ENCODE peak calls at places on chromosomes 12 and 14, in eight cellular contexts. W, J, L, B, E, T, M and O are unnamed samples.

GRCh38 chr12:55188974-55189556 is 31.8 kb upstream of the OR10A7 start:
- DNase-seq in W (peak; percentile 65), J (no peak), L (peak; percentile 49), B (no peak), E (peak; percentile 80), T (peak; percentile 87), M (peak; percentile 69), O (no peak)

GRCh38 chr14:26636571-26636970 is 38.7 kb upstream of the NOVA1 start:
- DNase-seq in W (no peak), J (no peak), L (no peak), B (no peak), E (peak; percentile 34), T (peak; percentile 36), M (no peak), O (no peak)

GRCh38 chr14:32366995-32367394 is 37.9 kb downstream of the AKAP6 start:
- DNase-seq in W (no peak), J (no peak), L (peak; percentile 6), B (no peak), E (peak; percentile 91), T (peak; percentile 55), M (no peak), O (no peak)

GRCh38 chr12:1469063-1469462 is 125.3 kb downstream of the FBXL14 start:
- DNase-seq in W (no peak), J (no peak), L (no peak), B (no peak), E (no peak), T (no peak), M (no peak), O (no peak)

GRCh38 chr14:68604361-68604730 is 188.5 kb downstream of the ZFP36L1 start:
- DNase-seq in W (no peak), J (no peak), L (no peak), B (no peak), E (no peak), T (no peak), M (no peak), O (no peak)

GRCh38 chr14:36720657-36721056 is 59.0 kb downstream of the PAX9 start:
- DNase-seq in W (no peak), J (no peak), L (no peak), B (no peak), E (no peak), T (no peak), M (no peak), O (no peak)

GRCh38 chr12:29066061-29066588 is 83.0 kb upstream of the FAR2 start:
- DNase-seq in W (peak; percentile 11), J (no peak), L (no peak), B (no peak), E (peak; percentile 84), T (peak; percentile 82), M (no peak), O (no peak)

GRCh38 chr12:109678732-109679131 is 34.9 kb upstream of the FAM222A start:
- DNase-seq in W (no peak), J (no peak), L (no peak), B (no peak), E (no peak), T (no peak), M (no peak), O (no peak)

GRCh38 chr12:113030875-113031525 is 25.5 kb upstream of the DTX1 start:
- DNase-seq in W (peak; percentile 43), J (no peak), L (peak; percentile 13), B (no peak), E (peak; percentile 66), T (peak; percentile 79), M (peak; percentile 23), O (no peak)

GRCh38 chr14:104797112-104798044 is 1.8 kb upstream of the AKT1 start:
- DNase-seq in W (no peak), J (no peak), L (peak; percentile 50), B (no peak), E (no peak), T (no peak), M (no peak), O (no peak)

GRCh38 chr14:51776102-51776894 is 84.1 kb upstream of the GNG2 start:
- DNase-seq in W (peak; percentile 47), J (peak; percentile 64), L (peak; percentile 58), B (no peak), E (peak; percentile 83), T (peak; percentile 86), M (peak; percentile 50), O (no peak)

GRCh38 chr14:64715628-64716412 is 11.6 kb downstream of the PLEKHG3 start:
- DNase-seq in W (peak; percentile 73), J (no peak), L (no peak), B (no peak), E (no peak), T (no peak), M (no peak), O (no peak)

GRCh38 chr12:110718222-110718908 is 24.3 kb downstream of the PPP1CC start:
- DNase-seq in W (no peak), J (no peak), L (no peak), B (no peak), E (no peak), T (no peak), M (no peak), O (no peak)

GRCh38 chr14:79496701-79497100 is 714.6 kb downstream of the DIO2 start:
- DNase-seq in W (no peak), J (no peak), L (no peak), B (no peak), E (no peak), T (no peak), M (no peak), O (no peak)

GRCh38 chr12:4069046-4070010 is 196.1 kb upstream of the PARP11 start:
- DNase-seq in W (no peak), J (no peak), L (no peak), B (no peak), E (peak; percentile 2), T (peak; percentile 16), M (no peak), O (no peak)

GRCh38 chr12:51779876-51780275 is 68.6 kb downstream of the FIGNL2 start:
- DNase-seq in W (no peak), J (no peak), L (no peak), B (no peak), E (no peak), T (no peak), M (no peak), O (no peak)

GRCh38 chr12:19971396-19971802 is 396.9 kb upstream of the PDE3A start:
- DNase-seq in W (peak; percentile 89), J (no peak), L (no peak), B (no peak), E (peak; percentile 64), T (no peak), M (no peak), O (no peak)

GRCh38 chr12:50246873-50247612 is 36.3 kb downstream of the LIMA1 start:
- DNase-seq in W (peak; percentile 78), J (peak; percentile 82), L (peak; percentile 86), B (no peak), E (peak; percentile 100), T (peak; percentile 93), M (no peak), O (no peak)

GRCh38 chr14:103702497-103703432 is 12.5 kb downstream of the XRCC3 start:
- DNase-seq in W (no peak), J (no peak), L (no peak), B (no peak), E (no peak), T (no peak), M (no peak), O (no peak)

GRCh38 chr12:6145584-6145983 is 21.1 kb upstream of the VWF start:
- DNase-seq in W (no peak), J (no peak), L (no peak), B (no peak), E (no peak), T (no peak), M (no peak), O (no peak)

GRCh38 chr12:25249951-25250738 is 584 bp downstream of the KRAS start:
- DNase-seq in W (peak; percentile 56), J (no peak), L (peak; percentile 55), B (peak; percentile 79), E (peak; percentile 10), T (peak; percentile 20), M (peak; percentile 27), O (no peak)

GRCh38 chr14:81384900-81385299 is 15.2 kb downstream of the STON2 start:
- DNase-seq in W (no peak), J (no peak), L (no peak), B (no peak), E (peak; percentile 51), T (peak; percentile 56), M (no peak), O (no peak)

GRCh38 chr12:51622564-51622963 is 31.5 kb downstream of the SCN8A start:
- DNase-seq in W (no peak), J (no peak), L (no peak), B (no peak), E (peak; percentile 57), T (peak; percentile 49), M (no peak), O (no peak)

GRCh38 chr14:68977741-68978549 is 1.2 kb downstream of the ACTN1 start:
- DNase-seq in W (peak; percentile 70), J (no peak), L (peak; percentile 75), B (peak; percentile 81), E (peak; percentile 88), T (peak; percentile 94), M (peak; percentile 44), O (peak; percentile 90)

GRCh38 chr12:132503611-132504204 is 13.8 kb downstream of the FBRSL1 start:
- DNase-seq in W (peak; percentile 77), J (no peak), L (no peak), B (no peak), E (peak; percentile 73), T (no peak), M (no peak), O (no peak)

GRCh38 chr14:47332939-47333338 is 342.5 kb downstream of the MDGA2 start:
- DNase-seq in W (no peak), J (no peak), L (no peak), B (no peak), E (no peak), T (no peak), M (no peak), O (no peak)
- TF ChIP-seq CTCF in W (no peak), J (no peak), L (no peak), B (no peak), E (no peak), T (no peak), M (peak; percentile 56), O (peak; percentile 40)

DNA sequence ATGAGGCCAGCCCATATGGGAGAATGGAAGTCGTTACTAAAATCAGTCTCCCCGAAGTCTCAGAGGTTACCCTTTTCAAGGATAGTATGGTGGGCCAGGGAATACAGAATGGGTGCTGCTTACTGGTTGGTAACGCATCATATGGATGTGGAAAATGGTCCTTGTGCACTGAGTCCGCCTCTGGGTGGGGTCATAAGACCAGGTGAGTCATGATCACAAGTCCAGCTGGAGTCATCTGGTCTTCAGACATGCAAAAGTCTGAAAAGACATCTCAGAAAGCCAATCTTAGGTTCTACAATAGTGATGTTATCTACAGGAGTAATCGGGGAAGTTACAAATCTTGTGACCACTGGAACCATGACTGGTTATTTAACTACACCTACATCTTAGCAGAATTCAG is 71.9 kb upstream of the TCL1B start:
- DNase-seq in W (peak; percentile 11), J (no peak), L (no peak), B (no peak), E (peak; percentile 25), T (no peak), M (no peak), O (no peak)
- TF ChIP-seq CTCF in W (no peak), J (no peak), L (no peak), B (no peak), E (no peak), T (no peak), M (no peak), O (no peak)

GRCh38 chr14:100072783-100073346 is 7.6 kb downstream of the EVL start:
- DNase-seq in W (peak; percentile 54), J (no peak), L (no peak), B (peak; percentile 86), E (no peak), T (no peak), M (no peak), O (peak; percentile 30)
- TF ChIP-seq CTCF in W (no peak), J (no peak), L (no peak), B (peak; percentile 41), E (no peak), T (no peak), M (no peak), O (no peak)

GRCh38 chr12:98198261-98198982 is 317.0 kb upstream of the TMPO start:
- DNase-seq in W (no peak), J (no peak), L (no peak), B (no peak), E (no peak), T (no peak), M (no peak), O (no peak)
- TF ChIP-seq CTCF in W (no peak), J (no peak), L (no peak), B (no peak), E (no peak), T (no peak), M (no peak), O (no peak)